ENCODE peak calls at places on chromosomes 5 and 9, in six cellular contexts. P, Z, K, Y, N and I are unnamed samples.

GRCh38 chr5:76755779-76756637 is 40.1 kb downstream of the F2R start:
- DNase-seq in P (no peak), Z (no peak), K (no peak), Y (no peak), N (peak; percentile 43), I (no peak)

GRCh38 chr9:125258832-125259534 is 2.6 kb upstream of the GAPVD1 start:
- DNase-seq in P (no peak), Z (peak; percentile 9), K (no peak), Y (no peak), N (no peak), I (no peak)

GRCh38 chr9:126722922-126723806 is 81.7 kb upstream of the ZBTB43 start:
- DNase-seq in P (peak; percentile 67), Z (no peak), K (peak; percentile 50), Y (peak; percentile 43), N (no peak), I (peak; percentile 83)

GRCh38 chr5:9401786-9402472 is 143.9 kb downstream of the SEMA5A start:
- DNase-seq in P (no peak), Z (no peak), K (peak; percentile 67), Y (no peak), N (no peak), I (no peak)

GRCh38 chr9:6147847-6148246 is 67.8 kb upstream of the IL33 start:
- DNase-seq in P (no peak), Z (peak; percentile 56), K (no peak), Y (no peak), N (no peak), I (no peak)

GRCh38 chr9:96071245-96072124 is 196.0 kb downstream of the ERCC6L2 start:
- DNase-seq in P (peak; percentile 66), Z (peak; percentile 40), K (peak; percentile 50), Y (peak; percentile 51), N (no peak), I (no peak)

GRCh38 chr5:73564018-73564417 is 1.4 kb downstream of the ANKRA2 start:
- DNase-seq in P (no peak), Z (no peak), K (peak; percentile 12), Y (no peak), N (no peak), I (no peak)

GRCh38 chr9:82490019-82490499 is 501.5 kb downstream of the SPATA31D1 start:
- DNase-seq in P (peak; percentile 96), Z (peak; percentile 24), K (peak; percentile 35), Y (no peak), N (no peak), I (no peak)

GRCh38 chr9:94644543-94644942 is 5.2 kb upstream of the FBP1 start:
- DNase-seq in P (no peak), Z (no peak), K (no peak), Y (no peak), N (no peak), I (no peak)

GRCh38 chr9:2933165-2934095 is 89.5 kb upstream of the PUM3 start:
- DNase-seq in P (no peak), Z (no peak), K (no peak), Y (no peak), N (no peak), I (no peak)

GRCh38 chr9:5577225-5577624 is 51.7 kb upstream of the RIC1 start:
- DNase-seq in P (no peak), Z (no peak), K (no peak), Y (no peak), N (no peak), I (no peak)

DNA sequence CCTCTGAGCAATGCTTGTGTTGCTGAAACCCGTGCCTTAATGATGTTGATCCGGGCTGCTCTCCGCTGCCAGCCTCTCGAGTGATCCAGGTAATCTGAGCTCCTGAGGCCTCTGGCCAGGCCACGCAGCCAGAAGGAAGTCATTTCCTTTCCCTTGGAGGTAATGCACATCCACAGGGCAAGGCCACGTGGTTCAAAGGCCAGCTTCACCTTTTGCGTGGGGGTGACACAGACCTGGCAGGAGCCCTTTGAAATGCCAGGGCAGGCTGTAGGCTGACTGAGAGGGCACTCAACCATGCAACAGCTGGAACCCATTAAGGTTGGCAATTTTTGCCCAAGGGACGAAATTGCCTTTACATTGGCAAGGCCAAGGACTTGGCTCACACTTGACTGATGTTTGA is 80.4 kb downstream of the LIX1 start:
- DNase-seq in P (no peak), Z (no peak), K (no peak), Y (no peak), N (no peak), I (no peak)
- TF ChIP-seq CTCF in P (no peak), Z (no peak), K (no peak), Y (no peak), N (no peak), I (no peak)

GRCh38 chr5:167261309-167262100 is 1029.9 kb upstream of the WWC1 start:
- DNase-seq in P (peak; percentile 32), Z (no peak), K (peak; percentile 7), Y (no peak), N (no peak), I (no peak)
- TF ChIP-seq CTCF in P (peak; percentile 15), Z (peak; percentile 33), K (peak; percentile 26), Y (peak; percentile 65), N (no peak), I (peak; percentile 36)

DNA sequence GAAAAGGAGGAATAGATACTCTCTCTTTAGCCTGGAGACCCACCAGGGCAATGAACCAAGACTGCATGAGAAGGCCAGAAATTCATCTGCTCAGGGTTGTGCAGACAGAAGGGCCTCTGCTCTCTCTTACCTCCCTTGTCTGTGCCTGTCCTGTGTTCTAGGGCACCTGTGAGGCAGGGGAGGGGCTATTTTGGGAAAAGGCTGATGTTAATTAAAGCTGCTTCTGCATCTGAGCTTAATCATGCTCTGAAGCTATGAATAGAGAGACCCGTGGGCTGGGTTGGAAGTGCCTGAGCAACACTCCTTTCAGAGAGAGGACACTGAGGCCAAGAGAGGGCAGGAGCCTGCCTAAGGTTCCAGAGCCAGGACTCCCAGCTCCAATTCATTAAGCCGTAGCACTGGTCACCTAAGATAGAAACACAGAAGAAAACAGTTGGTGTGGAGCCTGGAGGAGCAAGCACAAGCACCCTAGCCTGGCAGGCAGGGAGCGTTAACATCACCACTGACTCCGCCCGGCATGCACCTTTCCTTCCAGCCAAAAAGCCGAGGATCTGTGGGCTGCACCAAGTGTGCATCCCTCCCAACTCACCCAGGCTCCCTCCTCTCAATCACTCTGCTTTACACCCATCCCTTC is 31.4 kb upstream of the STING1 start:
- DNase-seq in P (no peak), Z (no peak), K (no peak), Y (no peak), N (no peak), I (no peak)
- TF ChIP-seq CTCF in P (peak; percentile 48), Z (no peak), K (no peak), Y (peak; percentile 13), N (no peak), I (peak; percentile 5)

GRCh38 chr9:83708515-83709158 is 879 bp upstream of the UBQLN1 start:
- DNase-seq in P (peak; percentile 69), Z (peak; percentile 24), K (peak; percentile 65), Y (peak; percentile 40), N (peak; percentile 88), I (peak; percentile 86)

GRCh38 chr9:83715794-83716193 is 8.0 kb upstream of the UBQLN1 start:
- DNase-seq in P (no peak), Z (no peak), K (no peak), Y (no peak), N (no peak), I (no peak)

GRCh38 chr9:83715221-83715620 is 7.5 kb upstream of the UBQLN1 start:
- DNase-seq in P (no peak), Z (no peak), K (no peak), Y (no peak), N (no peak), I (no peak)

GRCh38 chr9:83714316-83714715 is 6.6 kb upstream of the UBQLN1 start:
- DNase-seq in P (no peak), Z (peak; percentile 6), K (no peak), Y (no peak), N (no peak), I (no peak)
- TF ChIP-seq CTCF in P (peak; percentile 25), Z (peak; percentile 44), K (peak; percentile 23), Y (peak; percentile 47), N (no peak), I (peak; percentile 44)

GRCh38 chr5:21071421-21071820 is 1083.4 kb upstream of the CDH18 start:
- DNase-seq in P (no peak), Z (no peak), K (no peak), Y (no peak), N (no peak), I (no peak)
- TF ChIP-seq CTCF in P (no peak), Z (no peak), K (no peak), Y (no peak), N (no peak), I (no peak)

GRCh38 chr5:2488593-2488992 is 262.9 kb downstream of the IRX2 start:
- DNase-seq in P (no peak), Z (no peak), K (no peak), Y (no peak), N (no peak), I (no peak)

GRCh38 chr5:2482778-2483177 is 268.7 kb downstream of the IRX2 start:
- DNase-seq in P (no peak), Z (no peak), K (no peak), Y (no peak), N (no peak), I (no peak)

GRCh38 chr5:2491846-2492245 is 259.6 kb downstream of the IRX2 start:
- DNase-seq in P (no peak), Z (no peak), K (no peak), Y (no peak), N (no peak), I (no peak)

GRCh38 chr5:2486373-2486772 is 265.1 kb downstream of the IRX2 start:
- DNase-seq in P (no peak), Z (no peak), K (no peak), Y (no peak), N (no peak), I (no peak)

DNA sequence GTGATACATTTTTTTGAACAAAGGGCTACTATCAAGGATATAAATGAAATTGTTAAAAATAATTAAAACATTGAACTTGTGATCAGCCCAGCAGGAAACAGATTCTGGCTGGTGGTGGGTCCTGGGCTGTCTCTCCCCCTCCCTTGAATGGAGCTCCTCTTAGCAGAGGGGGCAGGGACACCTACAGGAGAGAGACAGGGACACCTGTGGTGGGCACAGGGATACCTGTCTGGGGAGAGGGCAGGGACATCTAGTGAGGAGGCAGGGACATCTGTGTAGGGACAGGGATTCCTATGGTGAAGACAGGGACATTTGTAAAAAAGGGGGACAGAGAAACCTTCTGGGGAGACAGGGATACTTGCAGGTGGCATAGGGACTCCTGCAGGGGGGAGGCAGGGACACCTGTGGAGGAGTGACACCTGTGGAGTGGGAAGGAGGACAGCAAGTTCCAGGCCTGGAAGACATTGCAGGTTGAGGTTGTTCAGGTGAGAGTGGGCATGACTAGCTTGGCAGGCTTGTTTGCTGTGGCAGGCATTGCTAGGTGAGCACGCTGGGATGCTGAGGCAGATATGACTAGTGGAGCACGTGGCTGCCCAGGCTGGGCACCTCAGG is 264.2 kb downstream of the IRX2 start:
- DNase-seq in P (no peak), Z (no peak), K (no peak), Y (no peak), N (no peak), I (no peak)
- TF ChIP-seq CTCF in P (no peak), Z (no peak), K (no peak), Y (no peak), N (no peak), I (no peak)

GRCh38 chr9:16552252-16552651 is 318.2 kb downstream of the BNC2 start:
- DNase-seq in P (no peak), Z (no peak), K (no peak), Y (no peak), N (no peak), I (no peak)
- TF ChIP-seq CTCF in P (no peak), Z (no peak), K (no peak), Y (no peak), N (no peak), I (no peak)